ENCODE peak calls at places on chromosomes 12 and 14, in seven cellular contexts. One of them, this sample, is unnamed.
A peak's percentile ranks its signal among the peaks of the same experiment; 100 is the strongest.

GRCh38 chr12:22899184-22899583 is 274.2 kb downstream of the ETNK1 start:
- DNase-seq in H9: peak; percentile 68
- DNase-seq in IMR-90: no peak
- DNase-seq in mesendoderm: peak; percentile 65
- DNase-seq in neuronal stem cell: no peak
- DNase-seq in H1: no peak
- DNase-seq in mesenchymal stem cell: no peak
- DNase-seq in this sample: peak; percentile 94

GRCh38 chr14:22391908-22392307 is 197.1 kb downstream of the DAD1 start:
- DNase-seq in H9: peak; percentile 69
- DNase-seq in IMR-90: peak; percentile 65
- DNase-seq in mesendoderm: peak; percentile 85
- DNase-seq in neuronal stem cell: peak; percentile 64
- DNase-seq in H1: peak; percentile 41
- DNase-seq in mesenchymal stem cell: peak; percentile 76
- DNase-seq in this sample: peak; percentile 66

GRCh38 chr14:81162941-81163340 is 57.8 kb downstream of the GTF2A1 start:
- DNase-seq in H9: no peak
- DNase-seq in IMR-90: peak; percentile 34
- DNase-seq in mesendoderm: peak; percentile 13
- DNase-seq in neuronal stem cell: no peak
- DNase-seq in H1: no peak
- DNase-seq in mesenchymal stem cell: no peak
- DNase-seq in this sample: peak; percentile 22

GRCh38 chr12:85273411-85274075 is 6.5 kb upstream of the ALX1 start:
- DNase-seq in H9: peak; percentile 57
- DNase-seq in IMR-90: no peak
- DNase-seq in mesendoderm: peak; percentile 45
- DNase-seq in neuronal stem cell: peak; percentile 39
- DNase-seq in H1: no peak
- DNase-seq in mesenchymal stem cell: peak; percentile 12
- DNase-seq in this sample: no peak

GRCh38 chr12:122845865-122846621 is 10.8 kb downstream of the HIP1R start:
- DNase-seq in H9: no peak
- DNase-seq in IMR-90: no peak
- DNase-seq in mesendoderm: no peak
- DNase-seq in neuronal stem cell: no peak
- DNase-seq in H1: no peak
- DNase-seq in mesenchymal stem cell: no peak
- DNase-seq in this sample: peak; percentile 39

GRCh38 chr12:112979281-112979680 is 962 bp downstream of the OAS2 start:
- DNase-seq in H9: no peak
- DNase-seq in IMR-90: no peak
- DNase-seq in mesendoderm: no peak
- DNase-seq in neuronal stem cell: no peak
- DNase-seq in H1: no peak
- DNase-seq in mesenchymal stem cell: no peak
- DNase-seq in this sample: no peak

GRCh38 chr12:89250648-89251047 is 101.7 kb downstream of the DUSP6 start:
- DNase-seq in H9: no peak
- DNase-seq in IMR-90: peak; percentile 25
- DNase-seq in mesendoderm: no peak
- DNase-seq in neuronal stem cell: no peak
- DNase-seq in H1: no peak
- DNase-seq in mesenchymal stem cell: peak; percentile 37
- DNase-seq in this sample: no peak

GRCh38 chr12:69672195-69672594 is 26.9 kb downstream of the BEST3 start:
- DNase-seq in H9: no peak
- DNase-seq in IMR-90: no peak
- DNase-seq in mesendoderm: no peak
- DNase-seq in neuronal stem cell: no peak
- DNase-seq in H1: no peak
- DNase-seq in mesenchymal stem cell: no peak
- DNase-seq in this sample: peak; percentile 97

GRCh38 chr12:26246483-26247164 is 51.3 kb downstream of the SSPN start:
- DNase-seq in H9: no peak
- DNase-seq in IMR-90: no peak
- DNase-seq in mesendoderm: no peak
- DNase-seq in neuronal stem cell: no peak
- DNase-seq in H1: no peak
- DNase-seq in mesenchymal stem cell: no peak
- DNase-seq in this sample: peak; percentile 77

GRCh38 chr14:50967104-50967503 is 22.8 kb upstream of the PYGL start:
- DNase-seq in H9: no peak
- DNase-seq in IMR-90: peak; percentile 49
- DNase-seq in mesendoderm: no peak
- DNase-seq in neuronal stem cell: no peak
- DNase-seq in H1: no peak
- DNase-seq in mesenchymal stem cell: no peak
- DNase-seq in this sample: no peak

GRCh38 chr14:84643438-84643837 is 886.5 kb upstream of the FLRT2 start:
- DNase-seq in H9: no peak
- DNase-seq in IMR-90: no peak
- DNase-seq in mesendoderm: peak; percentile 46
- DNase-seq in neuronal stem cell: no peak
- DNase-seq in H1: no peak
- DNase-seq in mesenchymal stem cell: no peak
- DNase-seq in this sample: no peak

GRCh38 chr12:58860788-58861240 is 59.5 kb downstream of the LRIG3 start:
- DNase-seq in H9: peak; percentile 60
- DNase-seq in IMR-90: no peak
- DNase-seq in mesendoderm: no peak
- DNase-seq in neuronal stem cell: no peak
- DNase-seq in H1: peak; percentile 54
- DNase-seq in mesenchymal stem cell: no peak
- DNase-seq in this sample: no peak

GRCh38 chr14:53273671-53274072 is 120.5 kb upstream of the DDHD1 start:
- DNase-seq in H9: no peak
- DNase-seq in IMR-90: peak; percentile 10
- DNase-seq in mesendoderm: peak; percentile 25
- DNase-seq in neuronal stem cell: no peak
- DNase-seq in H1: no peak
- DNase-seq in mesenchymal stem cell: no peak
- DNase-seq in this sample: no peak

GRCh38 chr14:100835278-100836052 is 9.5 kb downstream of the MEG3 start:
- DNase-seq in H9: no peak
- DNase-seq in IMR-90: no peak
- DNase-seq in mesendoderm: no peak
- DNase-seq in neuronal stem cell: no peak
- DNase-seq in H1: no peak
- DNase-seq in mesenchymal stem cell: no peak
- DNase-seq in this sample: no peak

GRCh38 chr14:62117010-62117717 is 354.9 kb downstream of the SNAPC1 start:
- DNase-seq in H9: peak; percentile 98
- DNase-seq in IMR-90: peak; percentile 83
- DNase-seq in mesendoderm: peak; percentile 98
- DNase-seq in neuronal stem cell: peak; percentile 93
- DNase-seq in H1: peak; percentile 91
- DNase-seq in mesenchymal stem cell: peak; percentile 54
- DNase-seq in this sample: peak; percentile 70

GRCh38 chr12:30788754-30789153 is 34.0 kb upstream of the CAPRIN2 start:
- DNase-seq in H9: no peak
- DNase-seq in IMR-90: no peak
- DNase-seq in mesendoderm: no peak
- DNase-seq in neuronal stem cell: no peak
- DNase-seq in H1: no peak
- DNase-seq in mesenchymal stem cell: no peak
- DNase-seq in this sample: no peak

GRCh38 chr14:57209561-57209960 is 59.1 kb downstream of the EXOC5 start:
- DNase-seq in H9: no peak
- DNase-seq in IMR-90: peak; percentile 73
- DNase-seq in mesendoderm: no peak
- DNase-seq in neuronal stem cell: no peak
- DNase-seq in H1: no peak
- DNase-seq in mesenchymal stem cell: peak; percentile 54
- DNase-seq in this sample: peak; percentile 77

GRCh38 chr14:68788275-68789001 is 4.4 kb downstream of the ZFP36L1 start:
- DNase-seq in H9: no peak
- DNase-seq in IMR-90: no peak
- DNase-seq in mesendoderm: no peak
- DNase-seq in neuronal stem cell: no peak
- DNase-seq in H1: no peak
- DNase-seq in mesenchymal stem cell: peak; percentile 35
- DNase-seq in this sample: peak; percentile 34

GRCh38 chr12:92064420-92064819 is 81.2 kb downstream of the BTG1 start:
- DNase-seq in H9: no peak
- DNase-seq in IMR-90: no peak
- DNase-seq in mesendoderm: no peak
- DNase-seq in neuronal stem cell: no peak
- DNase-seq in H1: no peak
- DNase-seq in mesenchymal stem cell: peak; percentile 43
- DNase-seq in this sample: no peak

GRCh38 chr12:124613151-124613585 is 45.8 kb upstream of the NCOR2 start:
- DNase-seq in H9: no peak
- DNase-seq in IMR-90: peak; percentile 36
- DNase-seq in mesendoderm: no peak
- DNase-seq in neuronal stem cell: no peak
- DNase-seq in H1: no peak
- DNase-seq in mesenchymal stem cell: peak; percentile 92
- DNase-seq in this sample: no peak

GRCh38 chr12:92719674-92720073 is 16.9 kb downstream of the PLEKHG7 start:
- DNase-seq in H9: no peak
- DNase-seq in IMR-90: peak; percentile 22
- DNase-seq in mesendoderm: no peak
- DNase-seq in neuronal stem cell: no peak
- DNase-seq in H1: no peak
- DNase-seq in mesenchymal stem cell: no peak
- DNase-seq in this sample: no peak

GRCh38 chr12:122835693-122836026 is 403 bp downstream of the HIP1R start:
- DNase-seq in H9: peak; percentile 41
- DNase-seq in IMR-90: no peak
- DNase-seq in mesendoderm: no peak
- DNase-seq in neuronal stem cell: no peak
- DNase-seq in H1: no peak
- DNase-seq in mesenchymal stem cell: no peak
- DNase-seq in this sample: no peak

GRCh38 chr14:76779221-76780057 is 18.2 kb downstream of the VASH1 start:
- DNase-seq in H9: peak; percentile 21
- DNase-seq in IMR-90: no peak
- DNase-seq in mesendoderm: no peak
- DNase-seq in neuronal stem cell: no peak
- DNase-seq in H1: no peak
- DNase-seq in mesenchymal stem cell: no peak
- DNase-seq in this sample: peak; percentile 72

DNA sequence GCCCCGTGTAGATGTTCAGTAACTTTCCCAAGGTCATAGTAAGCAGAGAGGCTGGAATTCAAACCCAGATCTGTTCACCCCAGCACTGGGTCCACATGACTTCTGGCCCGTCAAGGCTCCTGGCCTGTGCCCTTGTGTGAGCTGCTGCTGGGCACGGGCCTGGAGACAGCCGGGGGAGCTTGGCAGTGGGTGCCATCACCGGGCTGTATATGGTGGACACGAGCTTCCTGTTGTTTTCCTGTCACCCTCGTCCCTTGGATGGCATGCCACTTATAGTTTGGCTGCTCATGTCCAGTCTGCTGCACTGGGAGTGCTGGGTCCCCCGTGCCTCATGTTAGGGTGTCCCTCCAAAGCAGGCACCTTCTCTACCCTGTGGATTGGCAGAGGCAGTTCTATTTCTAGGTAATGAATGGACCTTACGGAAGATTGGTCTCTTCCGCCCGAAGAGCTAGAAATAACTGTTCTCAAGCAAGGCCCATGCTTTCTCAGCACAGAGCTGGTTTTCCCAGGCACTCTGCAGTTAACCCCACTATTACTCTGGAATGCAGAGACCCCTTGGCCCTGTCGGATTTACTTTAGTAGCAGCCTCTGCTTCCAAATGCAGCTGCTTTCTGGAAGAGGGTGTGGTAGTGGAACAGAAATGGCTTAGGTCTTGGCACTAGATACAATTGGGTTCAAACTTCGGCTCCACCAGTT is 44.3 kb downstream of the ELK3 start:
- DNase-seq in H9: no peak
- DNase-seq in IMR-90: no peak
- DNase-seq in mesendoderm: no peak
- DNase-seq in neuronal stem cell: no peak
- DNase-seq in H1: no peak
- DNase-seq in mesenchymal stem cell: no peak
- DNase-seq in this sample: no peak
- H4K8ac ChIP-seq in H9: no peak overlapping the region
- H4K8ac ChIP-seq in IMR-90: no peak overlapping the region
- H4K8ac ChIP-seq in mesendoderm: no peak overlapping the region
- H4K8ac ChIP-seq in neuronal stem cell: no peak overlapping the region
- H4K8ac ChIP-seq in H1: no peak overlapping the region
- H4K8ac ChIP-seq in mesenchymal stem cell: no peak overlapping the region
- H4K8ac ChIP-seq in this sample: no peak overlapping the region

GRCh38 chr14:102086346-102086971 is 385 bp downstream of the HSP90AA1 start:
- DNase-seq in H9: no peak
- DNase-seq in IMR-90: peak; percentile 68
- DNase-seq in mesendoderm: peak; percentile 48
- DNase-seq in neuronal stem cell: no peak
- DNase-seq in H1: no peak
- DNase-seq in mesenchymal stem cell: peak; percentile 66
- DNase-seq in this sample: peak; percentile 42
- H4K8ac ChIP-seq in H9: no peak overlapping the region
- H4K8ac ChIP-seq in IMR-90: no peak overlapping the region
- H4K8ac ChIP-seq in mesendoderm: peak overlapping the region; percentile 77
- H4K8ac ChIP-seq in neuronal stem cell: no peak overlapping the region
- H4K8ac ChIP-seq in H1: peak overlapping the region; percentile 86
- H4K8ac ChIP-seq in mesenchymal stem cell: peak overlapping the region; percentile 71
- H4K8ac ChIP-seq in this sample: peak overlapping the region; percentile 86

GRCh38 chr14:56180754-56181542 is 62.7 kb downstream of the PELI2 start:
- DNase-seq in H9: no peak
- DNase-seq in IMR-90: no peak
- DNase-seq in mesendoderm: no peak
- DNase-seq in neuronal stem cell: no peak
- DNase-seq in H1: no peak
- DNase-seq in mesenchymal stem cell: no peak
- DNase-seq in this sample: no peak

GRCh38 chr14:56175773-56176172 is 57.6 kb downstream of the PELI2 start:
- DNase-seq in H9: no peak
- DNase-seq in IMR-90: no peak
- DNase-seq in mesendoderm: no peak
- DNase-seq in neuronal stem cell: no peak
- DNase-seq in H1: no peak
- DNase-seq in mesenchymal stem cell: peak; percentile 63
- DNase-seq in this sample: no peak

GRCh38 chr14:56172571-56172971 is 54.4 kb downstream of the PELI2 start:
- DNase-seq in H9: no peak
- DNase-seq in IMR-90: peak; percentile 92
- DNase-seq in mesendoderm: peak; percentile 51
- DNase-seq in neuronal stem cell: no peak
- DNase-seq in H1: no peak
- DNase-seq in mesenchymal stem cell: peak; percentile 84
- DNase-seq in this sample: no peak

GRCh38 chr14:56173360-56173922 is 55.2 kb downstream of the PELI2 start:
- DNase-seq in H9: no peak
- DNase-seq in IMR-90: no peak
- DNase-seq in mesendoderm: no peak
- DNase-seq in neuronal stem cell: no peak
- DNase-seq in H1: no peak
- DNase-seq in mesenchymal stem cell: peak; percentile 18
- DNase-seq in this sample: no peak

GRCh38 chr14:56176530-56176929 is 58.3 kb downstream of the PELI2 start:
- DNase-seq in H9: no peak
- DNase-seq in IMR-90: no peak
- DNase-seq in mesendoderm: no peak
- DNase-seq in neuronal stem cell: no peak
- DNase-seq in H1: no peak
- DNase-seq in mesenchymal stem cell: no peak
- DNase-seq in this sample: no peak
- H4K8ac ChIP-seq in H9: no peak overlapping the region
- H4K8ac ChIP-seq in IMR-90: no peak overlapping the region
- H4K8ac ChIP-seq in mesendoderm: no peak overlapping the region
- H4K8ac ChIP-seq in neuronal stem cell: no peak overlapping the region
- H4K8ac ChIP-seq in H1: no peak overlapping the region
- H4K8ac ChIP-seq in mesenchymal stem cell: no peak overlapping the region
- H4K8ac ChIP-seq in this sample: no peak overlapping the region

GRCh38 chr12:65999564-66000280 is 130.8 kb downstream of the LLPH start:
- DNase-seq in H9: no peak
- DNase-seq in IMR-90: peak; percentile 65
- DNase-seq in mesendoderm: no peak
- DNase-seq in neuronal stem cell: no peak
- DNase-seq in H1: no peak
- DNase-seq in mesenchymal stem cell: no peak
- DNase-seq in this sample: peak; percentile 95
- H4K8ac ChIP-seq in H9: no peak overlapping the region
- H4K8ac ChIP-seq in IMR-90: no peak overlapping the region
- H4K8ac ChIP-seq in mesendoderm: no peak overlapping the region
- H4K8ac ChIP-seq in neuronal stem cell: no peak overlapping the region
- H4K8ac ChIP-seq in H1: no peak overlapping the region
- H4K8ac ChIP-seq in mesenchymal stem cell: no peak overlapping the region
- H4K8ac ChIP-seq in this sample: no peak overlapping the region